ENCODE peak calls at places on chromosomes 2 and 18, in four cellular contexts. K, Y, D and W are unnamed samples. For H3K9me3, the result is how much of the 10 kb centered on the place peaks cover.

GRCh38 chr2:236760246-236760645 is 190.6 kb downstream of the ACKR3 start:
- DNase-seq in Y (no peak), D (no peak), K (no peak), W (no peak)

GRCh38 chr18:55048892-55049291 is 89.6 kb upstream of the CCDC68 start:
- DNase-seq in D (no peak), K (no peak), Y (peak), W (no peak)

GRCh38 chr2:10478298-10478625 is 30.1 kb upstream of the ODC1 start:
- DNase-seq in D (no peak), K (no peak), Y (no peak), W (no peak)

GRCh38 chr18:29418136-29418535 is 1241.2 kb upstream of the CDH2 start:
- DNase-seq in D (no peak), Y (peak), K (no peak), W (no peak)

GRCh38 chr18:13562494-13563029 is 163.8 kb downstream of the FAM210A start:
- DNase-seq in K (no peak), D (no peak), Y (no peak), W (no peak)

GRCh38 chr2:108855194-108855593 is 68.6 kb downstream of the CCDC138 start:
- DNase-seq in K (no peak), Y (peak), D (no peak), W (no peak)

GRCh38 chr18:59649575-59649974 is 47.6 kb downstream of the CCBE1 start:
- DNase-seq in D (no peak), Y (no peak), K (no peak), W (no peak)

GRCh38 chr18:32019251-32019943 is 772 bp downstream of the RNF125 start:
- DNase-seq in K (peak), D (peak), Y (peak), W (peak)

GRCh38 chr2:178128836-178129630 is 16.8 kb downstream of the RBM45 start:
- DNase-seq in K (no peak), D (no peak), Y (no peak), W (no peak)

GRCh38 chr2:67260348-67261277 is 136.5 kb upstream of the ETAA1 start:
- DNase-seq in D (peak), Y (peak), K (no peak), W (no peak)

DNA sequence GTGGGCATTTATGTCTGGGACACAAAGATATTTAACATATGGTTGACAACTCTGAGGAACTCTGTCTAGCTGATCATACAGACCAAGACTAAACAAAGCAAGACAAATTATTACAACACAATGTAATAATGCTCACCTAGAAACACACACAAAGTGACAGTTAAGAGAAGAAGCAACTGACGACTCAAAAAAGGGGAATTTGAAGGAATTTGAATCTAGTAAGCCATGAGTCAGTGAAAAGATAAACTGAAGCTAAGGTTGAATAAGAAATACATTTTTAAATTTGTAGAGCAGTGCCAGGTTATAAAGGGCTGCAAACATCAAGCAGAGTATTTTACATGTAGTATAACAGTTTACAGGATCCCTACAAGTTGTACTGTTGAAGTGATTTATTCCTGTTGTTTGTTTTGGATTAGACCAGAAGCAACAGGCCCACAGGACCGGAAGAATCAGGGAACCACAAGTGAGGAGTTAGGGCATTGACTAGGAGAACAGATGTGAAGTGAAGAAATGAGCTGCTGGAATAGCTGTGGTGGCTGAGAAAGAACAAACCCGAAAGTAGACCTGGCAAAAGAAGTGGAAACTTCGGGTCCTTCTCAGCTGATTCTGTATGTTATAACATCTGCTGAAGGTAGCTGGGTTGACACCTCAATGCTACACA is 35.6 kb downstream of the IFIH1 start:
- DNase-seq in D (no peak), K (no peak), Y (no peak), W (no peak)
- H3K9me3 ChIP-seq in D (under half), K (under half), Y (under half), W (under half)

DNA sequence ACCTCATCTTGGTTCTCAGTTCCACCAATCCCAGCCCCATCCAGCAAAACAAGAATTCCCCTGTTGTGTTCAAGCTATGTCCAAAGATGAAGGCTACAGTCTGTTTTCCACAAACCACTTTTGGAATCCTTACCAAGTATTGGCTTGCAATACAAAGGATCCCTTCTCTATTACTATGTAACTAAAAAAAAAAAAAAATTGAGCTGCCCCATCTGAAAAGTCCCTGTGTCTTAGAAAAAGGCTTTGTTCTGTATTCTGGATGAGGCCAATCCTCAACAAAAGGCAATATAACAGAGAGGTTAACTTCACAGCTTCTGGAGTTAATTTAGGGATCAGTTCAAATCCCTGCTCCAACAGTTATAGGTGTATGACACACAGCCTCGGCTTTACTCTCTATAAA is 61.1 kb upstream of the ATL2 start:
- DNase-seq in Y (no peak), K (no peak), D (no peak), W (no peak)
- H3K9me3 ChIP-seq in Y (under half), K (under half), D (under half), W (under half)

GRCh38 chr2:116975580-116975979 is 838.9 kb upstream of the DDX18 start:
- DNase-seq in D (no peak), Y (no peak), K (no peak), W (no peak)
- H3K9me3 ChIP-seq in D (under half), Y (under half), K (under half), W (under half)

GRCh38 chr2:47321006-47321405 is 82.0 kb upstream of the MSH2 start:
- DNase-seq in K (no peak), D (no peak), Y (no peak), W (no peak)

GRCh38 chr2:47323822-47324171 is 79.2 kb upstream of the MSH2 start:
- DNase-seq in Y (no peak), K (no peak), D (no peak), W (no peak)

GRCh38 chr2:47321411-47322031 is 81.4 kb upstream of the MSH2 start:
- DNase-seq in Y (no peak), K (no peak), D (no peak), W (no peak)

DNA sequence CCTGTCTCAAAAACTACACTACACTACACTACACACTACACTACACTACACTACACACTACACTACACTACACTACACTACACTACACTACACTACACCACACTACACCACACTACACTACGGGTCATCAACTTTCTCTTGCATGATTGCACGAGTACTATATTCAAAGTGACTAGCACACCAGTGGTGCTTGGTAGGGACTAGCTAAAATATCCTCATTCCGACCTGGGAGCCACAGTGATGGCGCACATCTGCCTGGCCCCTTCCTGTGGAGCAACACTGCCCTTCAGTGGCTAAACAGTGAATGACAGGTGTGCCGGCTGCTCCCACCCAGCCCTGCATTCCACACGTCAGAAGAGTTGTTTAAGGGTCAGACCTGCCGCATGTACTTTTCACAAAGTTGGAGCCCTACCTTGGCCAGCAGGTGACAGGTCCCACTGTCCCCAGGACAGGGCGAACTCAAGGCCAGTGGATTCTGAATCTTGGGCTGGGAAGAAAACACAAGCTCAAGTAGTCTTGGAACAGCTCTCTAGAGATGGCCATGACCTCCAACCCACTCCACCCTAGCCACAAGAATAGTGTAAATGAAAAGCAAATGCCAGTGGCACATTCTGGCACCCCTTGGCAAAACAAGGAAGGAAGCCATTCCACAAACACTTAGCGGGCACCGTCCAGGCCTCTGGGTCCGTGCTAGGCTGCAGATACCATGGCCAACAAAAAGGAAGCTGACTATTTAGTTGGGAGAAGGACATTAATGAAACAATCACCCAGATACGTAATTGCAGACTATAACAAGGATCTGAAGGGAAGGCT is 79.7 kb upstream of the MSH2 start:
- DNase-seq in K (peak), Y (peak), D (peak), W (peak)
- H3K9me3 ChIP-seq in K (under half), Y (under half), D (under half), W (under half)